ENCODE peak calls at places on chromosome 11, in five cellular contexts. One of them, this sample, is unnamed.

GRCh38 chr11:111064118-111064517 is 181.4 kb upstream of the POU2AF2 start:
- DNase-seq in neuronal stem cell: no peak
- DNase-seq in IMR-90: peak; percentile 92
- DNase-seq in mesenchymal stem cell: peak; percentile 63
- DNase-seq in H9: no peak
- DNase-seq in this sample: no peak

GRCh38 chr11:35944503-35945136 is 758 bp downstream of the LDLRAD3 start:
- DNase-seq in neuronal stem cell: no peak
- DNase-seq in IMR-90: no peak
- DNase-seq in mesenchymal stem cell: no peak
- DNase-seq in H9: no peak
- DNase-seq in this sample: no peak

GRCh38 chr11:108847288-108847687 is 182.4 kb downstream of the DDX10 start:
- DNase-seq in neuronal stem cell: no peak
- DNase-seq in IMR-90: no peak
- DNase-seq in mesenchymal stem cell: no peak
- DNase-seq in H9: no peak
- DNase-seq in this sample: no peak

GRCh38 chr11:59802639-59803176 is 7.9 kb downstream of the MRPL16 start:
- DNase-seq in neuronal stem cell: peak; percentile 4
- DNase-seq in IMR-90: peak; percentile 58
- DNase-seq in mesenchymal stem cell: peak; percentile 70
- DNase-seq in H9: no peak
- DNase-seq in this sample: no peak

GRCh38 chr11:17556999-17557398 is 9.9 kb downstream of the OTOG start:
- DNase-seq in neuronal stem cell: no peak
- DNase-seq in IMR-90: no peak
- DNase-seq in mesenchymal stem cell: no peak
- DNase-seq in H9: no peak
- DNase-seq in this sample: no peak

GRCh38 chr11:2578934-2579280 is 120.9 kb downstream of the KCNQ1OT1 start:
- DNase-seq in neuronal stem cell: no peak
- DNase-seq in IMR-90: no peak
- DNase-seq in mesenchymal stem cell: no peak
- DNase-seq in H9: no peak
- DNase-seq in this sample: no peak

GRCh38 chr11:1854949-1855885 is 2.3 kb downstream of the LSP1 start:
- DNase-seq in neuronal stem cell: no peak
- DNase-seq in IMR-90: no peak
- DNase-seq in mesenchymal stem cell: no peak
- DNase-seq in H9: no peak
- DNase-seq in this sample: no peak

GRCh38 chr11:103183981-103184592 is 74.9 kb downstream of the DYNC2H1 start:
- DNase-seq in neuronal stem cell: no peak
- DNase-seq in IMR-90: no peak
- DNase-seq in mesenchymal stem cell: peak; percentile 11
- DNase-seq in H9: no peak
- DNase-seq in this sample: no peak

GRCh38 chr11:117205211-117205818 is 6.1 kb downstream of the TAGLN start:
- DNase-seq in neuronal stem cell: no peak
- DNase-seq in IMR-90: no peak
- DNase-seq in mesenchymal stem cell: no peak
- DNase-seq in H9: no peak
- DNase-seq in this sample: peak; percentile 56

GRCh38 chr11:2475151-2475918 is 30.5 kb downstream of the KCNQ1 start:
- DNase-seq in neuronal stem cell: no peak
- DNase-seq in IMR-90: no peak
- DNase-seq in mesenchymal stem cell: no peak
- DNase-seq in H9: no peak
- DNase-seq in this sample: no peak

GRCh38 chr11:8247312-8247711 is 16.4 kb downstream of the LMO1 start:
- DNase-seq in neuronal stem cell: no peak
- DNase-seq in IMR-90: no peak
- DNase-seq in mesenchymal stem cell: no peak
- DNase-seq in H9: peak; percentile 54
- DNase-seq in this sample: peak; percentile 75

GRCh38 chr11:118918128-118918685 is 7.5 kb downstream of the BCL9L start:
- DNase-seq in neuronal stem cell: no peak
- DNase-seq in IMR-90: peak; percentile 91
- DNase-seq in mesenchymal stem cell: peak; percentile 100
- DNase-seq in H9: peak; percentile 84
- DNase-seq in this sample: no peak

GRCh38 chr11:9380773-9381172 is 3.7 kb upstream of the IPO7 start:
- DNase-seq in neuronal stem cell: no peak
- DNase-seq in IMR-90: no peak
- DNase-seq in mesenchymal stem cell: no peak
- DNase-seq in H9: no peak
- DNase-seq in this sample: no peak

GRCh38 chr11:17991799-17992433 is 20.9 kb downstream of the SERGEF start:
- DNase-seq in neuronal stem cell: no peak
- DNase-seq in IMR-90: peak; percentile 70
- DNase-seq in mesenchymal stem cell: peak; percentile 65
- DNase-seq in H9: no peak
- DNase-seq in this sample: no peak

GRCh38 chr11:111000400-111001090 is 245.0 kb upstream of the POU2AF2 start:
- DNase-seq in neuronal stem cell: no peak
- DNase-seq in IMR-90: no peak
- DNase-seq in mesenchymal stem cell: no peak
- DNase-seq in H9: no peak
- DNase-seq in this sample: no peak

GRCh38 chr11:75174781-75175370 is 24.0 kb downstream of the SLCO2B1 start:
- DNase-seq in neuronal stem cell: no peak
- DNase-seq in IMR-90: peak; percentile 34
- DNase-seq in mesenchymal stem cell: peak; percentile 42
- DNase-seq in H9: no peak
- DNase-seq in this sample: no peak

GRCh38 chr11:35820614-35821013 is 123.2 kb upstream of the LDLRAD3 start:
- DNase-seq in neuronal stem cell: no peak
- DNase-seq in IMR-90: no peak
- DNase-seq in mesenchymal stem cell: no peak
- DNase-seq in H9: no peak
- DNase-seq in this sample: no peak

GRCh38 chr11:14852571-14853177 is 39.4 kb downstream of the CYP2R1 start:
- DNase-seq in neuronal stem cell: no peak
- DNase-seq in IMR-90: no peak
- DNase-seq in mesenchymal stem cell: no peak
- DNase-seq in H9: no peak
- DNase-seq in this sample: no peak

GRCh38 chr11:113874096-113874919 is 1.1 kb downstream of the USP28 start:
- DNase-seq in neuronal stem cell: no peak
- DNase-seq in IMR-90: peak; percentile 1
- DNase-seq in mesenchymal stem cell: peak; percentile 46
- DNase-seq in H9: no peak
- DNase-seq in this sample: no peak

GRCh38 chr11:64752106-64752970 is 7.4 kb downstream of the PYGM start:
- DNase-seq in neuronal stem cell: no peak
- DNase-seq in IMR-90: no peak
- DNase-seq in mesenchymal stem cell: no peak
- DNase-seq in H9: no peak
- DNase-seq in this sample: no peak

GRCh38 chr11:76629853-76630599 is 40.5 kb downstream of the LRRC32 start:
- DNase-seq in neuronal stem cell: no peak
- DNase-seq in IMR-90: peak; percentile 18
- DNase-seq in mesenchymal stem cell: no peak
- DNase-seq in H9: no peak
- DNase-seq in this sample: no peak

GRCh38 chr11:60477035-60477445 is 15.5 kb upstream of the MS4A12 start:
- DNase-seq in neuronal stem cell: no peak
- DNase-seq in IMR-90: no peak
- DNase-seq in mesenchymal stem cell: no peak
- DNase-seq in H9: no peak
- DNase-seq in this sample: no peak

GRCh38 chr11:78714539-78714938 is 139.9 kb upstream of the NARS2 start:
- DNase-seq in neuronal stem cell: no peak
- DNase-seq in IMR-90: no peak
- DNase-seq in mesenchymal stem cell: no peak
- DNase-seq in H9: peak; percentile 50
- DNase-seq in this sample: no peak

GRCh38 chr11:89436071-89436470 is 55.1 kb downstream of the NOX4 start:
- DNase-seq in neuronal stem cell: no peak
- DNase-seq in IMR-90: peak; percentile 58
- DNase-seq in mesenchymal stem cell: peak; percentile 88
- DNase-seq in H9: no peak
- DNase-seq in this sample: no peak

GRCh38 chr11:1530686-1531256 is 41.3 kb downstream of the DUSP8 start:
- DNase-seq in neuronal stem cell: no peak
- DNase-seq in IMR-90: no peak
- DNase-seq in mesenchymal stem cell: no peak
- DNase-seq in H9: no peak
- DNase-seq in this sample: no peak

GRCh38 chr11:32892355-32893090 is at the start of gene QSER1:
- DNase-seq in neuronal stem cell: peak; percentile 72
- DNase-seq in IMR-90: peak; percentile 41
- DNase-seq in mesenchymal stem cell: peak; percentile 65
- DNase-seq in H9: peak; percentile 76
- DNase-seq in this sample: no peak
- H3K14ac ChIP-seq in neuronal stem cell: peak within 1 kb of the TSS; percentile 71
- H3K14ac ChIP-seq in IMR-90: peak within 1 kb of the TSS; percentile 34
- H3K14ac ChIP-seq in mesenchymal stem cell: peak within 1 kb of the TSS; percentile 74
- H3K14ac ChIP-seq in H9: peak within 1 kb of the TSS; percentile 76
- H3K14ac ChIP-seq in this sample: peak within 1 kb of the TSS; percentile 11

DNA sequence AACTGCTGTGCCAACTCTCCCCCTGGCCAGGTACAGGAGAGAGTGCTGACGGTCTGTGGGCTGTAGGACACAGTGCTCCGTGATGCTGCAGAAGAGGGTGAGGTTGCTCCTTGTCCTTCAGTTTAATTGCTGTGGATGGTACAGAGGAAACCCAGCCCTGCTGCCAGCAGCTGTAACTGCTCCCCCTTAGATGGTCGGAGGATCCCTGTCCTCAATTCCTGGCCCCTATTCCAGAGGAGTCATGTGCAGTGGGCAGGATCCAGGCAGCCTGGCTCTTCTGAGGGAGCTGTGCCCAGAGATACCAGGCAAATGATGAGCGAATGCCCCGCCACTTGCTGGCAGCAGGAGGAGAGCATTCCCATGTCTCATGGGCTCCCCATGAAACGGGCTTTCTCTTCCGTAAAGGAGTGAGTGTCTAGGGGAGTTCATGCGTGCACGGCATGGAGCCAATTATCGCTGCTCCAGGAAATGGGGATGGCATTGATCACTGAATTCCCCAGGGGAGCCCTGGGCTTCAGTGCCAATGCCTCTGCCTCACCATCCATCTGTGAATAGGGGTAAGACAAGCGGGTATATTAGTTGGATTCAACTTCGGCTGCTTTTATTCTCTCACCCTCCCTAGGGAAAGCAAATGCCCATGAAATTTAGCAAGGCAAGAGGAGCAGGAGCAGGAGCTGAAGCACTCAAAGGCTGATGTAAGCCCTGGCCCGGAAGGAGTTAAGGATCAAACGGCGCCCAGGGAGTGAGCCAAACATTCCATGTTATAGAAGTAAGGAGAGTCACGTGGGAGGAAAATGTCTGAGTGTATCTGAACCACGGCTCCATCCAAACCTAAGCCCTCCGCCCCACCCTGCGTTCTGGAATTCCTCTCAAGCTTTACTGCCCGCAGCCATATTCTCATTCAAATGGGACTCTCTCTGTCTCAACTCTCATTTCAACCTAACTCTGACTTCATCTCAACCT is 51.0 kb upstream of the CSNK2A3 start:
- DNase-seq in neuronal stem cell: no peak
- DNase-seq in IMR-90: peak; percentile 41
- DNase-seq in mesenchymal stem cell: no peak
- DNase-seq in H9: no peak
- DNase-seq in this sample: no peak
- H3K14ac ChIP-seq in neuronal stem cell: no peak overlapping the region
- H3K14ac ChIP-seq in IMR-90: no peak overlapping the region
- H3K14ac ChIP-seq in mesenchymal stem cell: no peak overlapping the region
- H3K14ac ChIP-seq in H9: no peak overlapping the region
- H3K14ac ChIP-seq in this sample: no peak overlapping the region

GRCh38 chr11:134542401-134543143 is 130.5 kb upstream of the B3GAT1 start:
- DNase-seq in neuronal stem cell: no peak
- DNase-seq in IMR-90: no peak
- DNase-seq in mesenchymal stem cell: no peak
- DNase-seq in H9: peak; percentile 19
- DNase-seq in this sample: no peak

GRCh38 chr11:134543144-134544044 is 131.4 kb upstream of the B3GAT1 start:
- DNase-seq in neuronal stem cell: no peak
- DNase-seq in IMR-90: no peak
- DNase-seq in mesenchymal stem cell: no peak
- DNase-seq in H9: peak; percentile 24
- DNase-seq in this sample: no peak

GRCh38 chr11:134541355-134541754 is 129.3 kb upstream of the B3GAT1 start:
- DNase-seq in neuronal stem cell: no peak
- DNase-seq in IMR-90: no peak
- DNase-seq in mesenchymal stem cell: no peak
- DNase-seq in H9: peak; percentile 18
- DNase-seq in this sample: no peak

GRCh38 chr11:134544095-134544815 is 132.2 kb upstream of the B3GAT1 start:
- DNase-seq in neuronal stem cell: no peak
- DNase-seq in IMR-90: no peak
- DNase-seq in mesenchymal stem cell: no peak
- DNase-seq in H9: peak; percentile 28
- DNase-seq in this sample: peak; percentile 34

DNA sequence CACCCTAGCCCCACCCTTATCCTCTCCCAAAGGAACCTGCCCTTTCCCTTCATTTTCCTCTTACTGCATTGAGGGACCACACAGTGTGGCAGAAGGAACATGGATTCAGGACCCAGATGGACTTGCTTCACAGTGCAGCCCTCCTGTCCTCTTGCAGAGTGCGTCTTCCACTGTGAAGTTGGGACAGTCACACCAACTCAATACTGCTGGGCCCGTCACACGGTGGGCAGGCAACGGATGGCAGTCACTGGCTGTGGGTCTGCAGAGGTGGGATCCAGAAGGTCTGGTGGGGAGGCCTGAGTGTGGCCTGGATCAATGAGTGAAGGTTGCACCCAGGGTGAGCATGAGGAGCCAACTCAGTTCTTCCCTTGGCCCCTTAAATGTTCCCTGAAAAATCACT is 129.9 kb upstream of the B3GAT1 start:
- DNase-seq in neuronal stem cell: no peak
- DNase-seq in IMR-90: no peak
- DNase-seq in mesenchymal stem cell: no peak
- DNase-seq in H9: no peak
- DNase-seq in this sample: no peak
- H3K14ac ChIP-seq in neuronal stem cell: peak overlapping the region; percentile 87
- H3K14ac ChIP-seq in IMR-90: no peak overlapping the region
- H3K14ac ChIP-seq in mesenchymal stem cell: no peak overlapping the region
- H3K14ac ChIP-seq in H9: no peak overlapping the region
- H3K14ac ChIP-seq in this sample: no peak overlapping the region

GRCh38 chr11:66593303-66593635 is 284 bp downstream of the CCS start:
- DNase-seq in neuronal stem cell: no peak
- DNase-seq in IMR-90: no peak
- DNase-seq in mesenchymal stem cell: no peak
- DNase-seq in H9: no peak
- DNase-seq in this sample: no peak

GRCh38 chr11:66593650-66594049 is 665 bp downstream of the CCS start:
- DNase-seq in neuronal stem cell: no peak
- DNase-seq in IMR-90: no peak
- DNase-seq in mesenchymal stem cell: no peak
- DNase-seq in H9: no peak
- DNase-seq in this sample: no peak

GRCh38 chr11:66589996-66590675 is 2.7 kb downstream of the CCDC87 start:
- DNase-seq in neuronal stem cell: no peak
- DNase-seq in IMR-90: no peak
- DNase-seq in mesenchymal stem cell: no peak
- DNase-seq in H9: no peak
- DNase-seq in this sample: no peak

GRCh38 chr11:66591175-66591574 is 1.7 kb downstream of the CCDC87 start:
- DNase-seq in neuronal stem cell: no peak
- DNase-seq in IMR-90: no peak
- DNase-seq in mesenchymal stem cell: no peak
- DNase-seq in H9: no peak
- DNase-seq in this sample: no peak

GRCh38 chr11:66592457-66593302 is at the start of the genes CCDC87 and CCS:
- DNase-seq in neuronal stem cell: peak; percentile 92
- DNase-seq in IMR-90: peak; percentile 92
- DNase-seq in mesenchymal stem cell: peak; percentile 96
- DNase-seq in H9: peak; percentile 96
- DNase-seq in this sample: peak; percentile 98
- H3K14ac ChIP-seq in neuronal stem cell: peak within 1 kb of the TSS; percentile 100
- H3K14ac ChIP-seq in IMR-90: peak within 1 kb of the TSS; percentile 95
- H3K14ac ChIP-seq in mesenchymal stem cell: no peak within 1 kb of the TSS
- H3K14ac ChIP-seq in H9: peak within 1 kb of the TSS; percentile 59
- H3K14ac ChIP-seq in this sample: no peak within 1 kb of the TSS

This sample was measured in H1.